ENCODE peak calls at places on chromosomes 12 and 14, in ten cellular contexts. O is OCI-LY7; Z is tibial artery; E is stomach; R is heart right ventricle; L is activated CD4-positive, CD25-positive, alpha-beta regulatory T cell; J is NCI-H774; X is skeletal muscle cell; G is RWPE2; T is BJ. Y is an unnamed sample.

GRCh38 chr14:105528197-105528858 is 1.9 kb downstream of the TMEM121 start:
- DNase-seq in E (peak), T (no peak), X (peak), O (peak), G (peak), L (peak), R (peak), J (peak), Z (peak), Y (peak)

GRCh38 chr12:115975411-115975810 is 302.1 kb downstream of the MED13L start:
- DNase-seq in Z (no peak), O (no peak), G (no peak), L (no peak), R (no peak), E (no peak), J (peak), X (no peak), T (no peak), Y (no peak)

GRCh38 chr14:106141242-106142220 is 615.1 kb downstream of the TMEM121 start:
- DNase-seq in L (peak), X (no peak), J (no peak), Z (no peak), E (no peak), G (no peak), R (no peak), O (no peak), T (no peak), Y (no peak)

GRCh38 chr12:69642531-69642930 is 31.8 kb upstream of the LRRC10 start:
- DNase-seq in G (no peak), Z (no peak), T (no peak), E (no peak), X (no peak), J (no peak), O (no peak), L (no peak), R (peak), Y (no peak)

GRCh38 chr14:69424139-69424923 is 25.8 kb downstream of the SLC39A9 start:
- DNase-seq in Z (no peak), J (no peak), G (no peak), X (no peak), T (no peak), E (no peak), L (no peak), R (no peak), O (no peak), Y (no peak)

GRCh38 chr12:98469108-98469507 is 46.3 kb upstream of the TMPO start:
- DNase-seq in E (no peak), T (no peak), L (no peak), R (no peak), G (no peak), O (no peak), X (no peak), Z (no peak), J (no peak), Y (no peak)

GRCh38 chr12:49048953-49049352 is 11.6 kb downstream of the KMT2D start:
- DNase-seq in R (no peak), E (no peak), Z (no peak), O (no peak), X (no peak), J (no peak), T (no peak), G (no peak), L (no peak), Y (no peak)

GRCh38 chr14:103141117-103141796 is 18.0 kb downstream of the TNFAIP2 start:
- DNase-seq in G (no peak), Z (no peak), J (peak), R (no peak), T (no peak), O (peak), X (no peak), L (no peak), E (peak), Y (peak)

GRCh38 chr12:78209851-78210493 is 379.3 kb downstream of the NAV3 start:
- DNase-seq in O (no peak), T (peak), J (peak), E (no peak), Z (no peak), G (no peak), X (peak), L (no peak), R (peak), Y (no peak)

GRCh38 chr14:93857500-93857899 is 69.2 kb upstream of the PRIMA1 start:
- DNase-seq in R (no peak), E (no peak), J (no peak), X (no peak), G (no peak), Z (no peak), O (no peak), T (no peak), L (no peak), Y (no peak)

GRCh38 chr12:117158911-117159310 is 31.4 kb downstream of the FBXO21 start:
- DNase-seq in G (no peak), R (no peak), J (no peak), X (no peak), O (no peak), T (no peak), Z (no peak), E (no peak), L (no peak), Y (no peak)

GRCh38 chr14:66099451-66099850 is 386.7 kb upstream of the CCDC196 start:
- DNase-seq in R (no peak), G (no peak), L (no peak), O (no peak), X (no peak), T (no peak), J (no peak), Z (no peak), E (no peak), Y (no peak)

GRCh38 chr12:1595690-1596347 is 1.4 kb upstream of the FBXL14 start:
- DNase-seq in T (no peak), J (no peak), G (no peak), O (no peak), E (no peak), L (no peak), Z (no peak), X (no peak), R (no peak), Y (no peak)

GRCh38 chr14:103803661-103804060 is 43.7 kb downstream of the PPP1R13B start:
- DNase-seq in Z (no peak), O (no peak), G (no peak), L (no peak), X (no peak), R (no peak), J (no peak), E (no peak), T (no peak), Y (no peak)

GRCh38 chr14:89139404-89140247 is 277.4 kb downstream of the FOXN3 start:
- DNase-seq in E (no peak), T (no peak), L (no peak), Z (no peak), O (no peak), X (no peak), G (no peak), J (peak), R (no peak), Y (no peak)

GRCh38 chr12:127943481-127944210 is 323.3 kb upstream of the TMEM132C start:
- DNase-seq in E (no peak), J (no peak), X (no peak), T (no peak), R (no peak), L (no peak), G (no peak), O (no peak), Z (no peak), Y (no peak)

GRCh38 chr14:102560436-102561261 is 31.8 kb upstream of the RCOR1 start:
- DNase-seq in T (no peak), J (no peak), R (no peak), O (peak), E (no peak), X (peak), Z (no peak), L (no peak), G (no peak), Y (no peak)

GRCh38 chr12:24396266-24396665 is 446.8 kb upstream of the SOX5 start:
- DNase-seq in X (no peak), O (no peak), R (no peak), L (no peak), Z (no peak), E (no peak), T (no peak), G (no peak), J (no peak), Y (no peak)

GRCh38 chr12:16891673-16892072 is 285.7 kb upstream of the LMO3 start:
- DNase-seq in R (no peak), O (no peak), T (no peak), Z (no peak), E (no peak), L (no peak), J (no peak), G (no peak), X (no peak), Y (no peak)

GRCh38 chr12:47722136-47722834 is 3.0 kb downstream of the ENDOU start:
- DNase-seq in X (no peak), E (no peak), L (no peak), G (no peak), T (no peak), J (no peak), Z (no peak), O (no peak), R (no peak), Y (no peak)

GRCh38 chr12:121017966-121018491 is 1.7 kb upstream of the C12orf43 start:
- DNase-seq in R (no peak), Z (no peak), E (no peak), T (no peak), J (no peak), L (no peak), G (no peak), O (no peak), X (no peak), Y (no peak)

GRCh38 chr12:40208707-40209106 is 16.1 kb upstream of the LRRK2 start:
- DNase-seq in Z (peak), J (no peak), T (no peak), O (peak), L (no peak), X (no peak), R (no peak), G (no peak), E (no peak), Y (no peak)

GRCh38 chr12:65164774-65165173 is 4.6 kb upstream of the LEMD3 start:
- DNase-seq in E (no peak), R (no peak), G (no peak), O (no peak), L (no peak), T (no peak), X (no peak), J (no peak), Z (no peak), Y (no peak)

GRCh38 chr12:99824900-99825562 is 159.7 kb downstream of the ANKS1B start:
- DNase-seq in G (no peak), T (no peak), O (no peak), J (peak), Z (no peak), E (no peak), L (no peak), X (no peak), R (no peak), Y (no peak)

GRCh38 chr12:62737615-62738014 is 197.3 kb downstream of the PPM1H start:
- DNase-seq in R (no peak), L (no peak), Z (no peak), E (no peak), G (no peak), T (no peak), X (no peak), J (no peak), O (no peak), Y (no peak)

GRCh38 chr14:90870950-90871604 is 54.8 kb upstream of the TTC7B start:
- DNase-seq in E (no peak), R (no peak), T (no peak), O (no peak), G (no peak), J (no peak), X (no peak), Z (no peak), L (no peak), Y (no peak)

GRCh38 chr12:18296201-18296908 is 35.0 kb downstream of the PIK3C2G start:
- DNase-seq in G (no peak), R (no peak), T (no peak), J (peak), E (no peak), L (no peak), Z (no peak), X (no peak), O (no peak), Y (no peak)

GRCh38 chr14:31124197-31124596 is 83.4 kb downstream of the HECTD1 start:
- DNase-seq in J (no peak), O (no peak), T (no peak), L (no peak), X (no peak), Z (no peak), E (no peak), G (no peak), R (no peak), Y (no peak)

GRCh38 chr14:92687681-92688433 is 60.6 kb downstream of the LGMN start:
- DNase-seq in X (no peak), O (no peak), Z (no peak), J (peak), G (peak), R (peak), E (peak), L (no peak), T (no peak), Y (peak)

GRCh38 chr14:99958380-99958779 is 106.8 kb upstream of the EVL start:
- DNase-seq in X (no peak), J (no peak), T (no peak), G (no peak), O (no peak), Z (no peak), R (no peak), L (no peak), E (no peak), Y (no peak)

GRCh38 chr12:126558219-126558618 is 1493.0 kb downstream of the AACS start:
- DNase-seq in R (no peak), G (no peak), J (no peak), X (no peak), E (no peak), L (no peak), T (no peak), O (no peak), Z (no peak), Y (no peak)

GRCh38 chr12:53737951-53738833 is 10.9 kb upstream of the CALCOCO1 start:
- DNase-seq in J (no peak), X (no peak), L (no peak), Z (no peak), G (no peak), O (no peak), R (no peak), T (no peak), E (peak), Y (no peak)